ENCODE peak calls at places on chromosomes 1 and 21, in five cellular contexts. One of them, this sample, is unnamed. For H3K4me1, the result is how much of the 10 kb centered on the place peaks cover.

GRCh38 chr1:229430761-229431269 is 3.1 kb downstream of the ACTA1 start:
- DNase-seq in pancreas: peak
- DNase-seq in transverse colon: peak
- DNase-seq in fibroblast of lung: peak
- DNase-seq in cardiac muscle cell: peak
- DNase-seq in this sample: peak

GRCh38 chr1:212680691-212681090 is 18.9 kb downstream of the BATF3 start:
- DNase-seq in fibroblast of lung: no peak
- DNase-seq in transverse colon: no peak
- DNase-seq in cardiac muscle cell: no peak
- DNase-seq in pancreas: no peak
- DNase-seq in this sample: peak

GRCh38 chr1:211334986-211335385 is 8.4 kb downstream of the TRAF5 start:
- DNase-seq in transverse colon: no peak
- DNase-seq in cardiac muscle cell: no peak
- DNase-seq in fibroblast of lung: no peak
- DNase-seq in pancreas: no peak
- DNase-seq in this sample: no peak

GRCh38 chr1:221396526-221396925 is 345.4 kb downstream of the DUSP10 start:
- DNase-seq in transverse colon: no peak
- DNase-seq in cardiac muscle cell: no peak
- DNase-seq in fibroblast of lung: no peak
- DNase-seq in pancreas: no peak
- DNase-seq in this sample: no peak

GRCh38 chr1:160567858-160568682 is 11.2 kb downstream of the CD84 start:
- DNase-seq in pancreas: no peak
- DNase-seq in cardiac muscle cell: no peak
- DNase-seq in transverse colon: peak
- DNase-seq in fibroblast of lung: no peak
- DNase-seq in this sample: no peak

GRCh38 chr1:229018674-229019295 is 252.1 kb upstream of the RAB4A start:
- DNase-seq in pancreas: no peak
- DNase-seq in fibroblast of lung: no peak
- DNase-seq in transverse colon: no peak
- DNase-seq in cardiac muscle cell: no peak
- DNase-seq in this sample: no peak

GRCh38 chr1:7408771-7409150 is 362.3 kb upstream of the VAMP3 start:
- DNase-seq in cardiac muscle cell: no peak
- DNase-seq in pancreas: no peak
- DNase-seq in transverse colon: no peak
- DNase-seq in fibroblast of lung: no peak
- DNase-seq in this sample: no peak

GRCh38 chr1:35069746-35070145 is 9.4 kb upstream of the ZMYM1 start:
- DNase-seq in cardiac muscle cell: no peak
- DNase-seq in fibroblast of lung: no peak
- DNase-seq in transverse colon: no peak
- DNase-seq in pancreas: no peak
- DNase-seq in this sample: no peak

GRCh38 chr21:44758141-44758561 is 43.5 kb downstream of the UBE2G2 start:
- DNase-seq in transverse colon: no peak
- DNase-seq in cardiac muscle cell: no peak
- DNase-seq in pancreas: no peak
- DNase-seq in fibroblast of lung: no peak
- DNase-seq in this sample: no peak

GRCh38 chr1:173341307-173341706 is 134.2 kb upstream of the TNFSF4 start:
- DNase-seq in cardiac muscle cell: no peak
- DNase-seq in pancreas: no peak
- DNase-seq in transverse colon: no peak
- DNase-seq in fibroblast of lung: peak
- DNase-seq in this sample: no peak

GRCh38 chr1:156319664-156320063 is 18.4 kb downstream of the CCT3 start:
- DNase-seq in cardiac muscle cell: peak
- DNase-seq in fibroblast of lung: peak
- DNase-seq in transverse colon: no peak
- DNase-seq in pancreas: no peak
- DNase-seq in this sample: no peak

GRCh38 chr21:31630062-31630711 is 29.3 kb upstream of the SOD1 start:
- DNase-seq in cardiac muscle cell: no peak
- DNase-seq in fibroblast of lung: peak
- DNase-seq in pancreas: no peak
- DNase-seq in transverse colon: no peak
- DNase-seq in this sample: no peak

GRCh38 chr1:90381598-90381997 is 335.5 kb downstream of the BARHL2 start:
- DNase-seq in transverse colon: no peak
- DNase-seq in cardiac muscle cell: no peak
- DNase-seq in fibroblast of lung: no peak
- DNase-seq in pancreas: no peak
- DNase-seq in this sample: no peak

DNA sequence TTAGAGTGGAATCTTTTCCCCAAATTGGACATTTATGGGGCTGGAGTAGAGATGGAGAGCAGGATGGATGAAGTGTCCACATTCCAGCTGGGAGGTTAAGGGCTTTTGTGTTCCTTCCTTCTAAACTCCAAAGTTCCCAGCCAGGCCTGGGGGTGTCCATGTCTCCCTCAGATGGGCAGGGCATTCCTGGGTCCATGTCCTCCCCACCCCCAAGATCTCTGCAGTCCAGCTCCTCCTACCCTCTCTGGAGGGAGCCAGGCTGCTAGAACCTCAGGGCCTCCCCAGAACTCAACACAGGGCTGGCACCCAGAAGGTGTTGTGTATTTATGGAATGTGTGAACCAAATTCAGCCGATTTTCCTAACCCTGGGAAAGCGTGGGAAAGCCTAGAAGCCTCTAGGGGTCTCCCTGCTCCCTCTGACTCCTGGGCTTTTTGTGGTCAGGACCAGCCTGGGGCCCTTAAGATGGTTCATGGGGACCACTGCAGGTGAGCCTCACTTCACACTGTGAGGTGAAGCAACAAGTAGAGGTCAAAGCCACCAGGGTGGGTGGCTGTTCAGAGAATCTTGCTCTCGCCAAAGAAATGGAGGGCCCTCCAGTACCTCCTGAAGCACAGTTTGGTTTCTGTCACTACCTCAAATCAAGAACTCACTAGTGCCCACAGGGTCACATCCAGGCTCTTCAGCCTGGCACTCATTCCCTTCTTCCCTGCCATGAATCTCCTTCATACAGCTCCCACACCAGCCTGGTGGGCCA is 54.8 kb downstream of the GLIS1 start:
- DNase-seq in fibroblast of lung: no peak
- DNase-seq in cardiac muscle cell: peak
- DNase-seq in transverse colon: no peak
- DNase-seq in pancreas: no peak
- DNase-seq in this sample: peak
- TF ChIP-seq CTCF in fibroblast of lung: no peak
- TF ChIP-seq CTCF in cardiac muscle cell: peak
- TF ChIP-seq CTCF in transverse colon: no peak
- TF ChIP-seq CTCF in pancreas: no peak
- TF ChIP-seq CTCF in this sample: no peak

GRCh38 chr1:175191654-175192053 is 922 bp downstream of the KIAA0040 start:
- DNase-seq in fibroblast of lung: no peak
- DNase-seq in transverse colon: peak
- DNase-seq in cardiac muscle cell: no peak
- DNase-seq in pancreas: no peak
- DNase-seq in this sample: no peak

GRCh38 chr1:175193339-175193950 is 869 bp upstream of the KIAA0040 start:
- DNase-seq in transverse colon: no peak
- DNase-seq in fibroblast of lung: no peak
- DNase-seq in cardiac muscle cell: no peak
- DNase-seq in pancreas: no peak
- DNase-seq in this sample: no peak

GRCh38 chr1:175192630-175193338 is at the start of gene KIAA0040:
- DNase-seq in cardiac muscle cell: peak
- DNase-seq in transverse colon: peak
- DNase-seq in pancreas: peak
- DNase-seq in fibroblast of lung: no peak
- DNase-seq in this sample: peak

GRCh38 chr1:175195281-175195680 is 2.7 kb upstream of the KIAA0040 start:
- DNase-seq in pancreas: no peak
- DNase-seq in cardiac muscle cell: no peak
- DNase-seq in transverse colon: no peak
- DNase-seq in fibroblast of lung: no peak
- DNase-seq in this sample: no peak

GRCh38 chr1:175192111-175192629 is 406 bp downstream of the KIAA0040 start:
- DNase-seq in pancreas: peak
- DNase-seq in transverse colon: peak
- DNase-seq in fibroblast of lung: no peak
- DNase-seq in cardiac muscle cell: peak
- DNase-seq in this sample: peak
- H3K4me1 ChIP-seq in pancreas: under half
- H3K4me1 ChIP-seq in transverse colon: under half
- H3K4me1 ChIP-seq in fibroblast of lung: under half
- H3K4me1 ChIP-seq in cardiac muscle cell: under half
- H3K4me1 ChIP-seq in this sample: under half

GRCh38 chr1:150235436-150235851 is 468 bp downstream of the ANP32E start:
- DNase-seq in fibroblast of lung: no peak
- DNase-seq in pancreas: no peak
- DNase-seq in transverse colon: peak
- DNase-seq in cardiac muscle cell: peak
- DNase-seq in this sample: no peak
- TF ChIP-seq CTCF in fibroblast of lung: no peak
- TF ChIP-seq CTCF in pancreas: no peak
- TF ChIP-seq CTCF in transverse colon: no peak
- TF ChIP-seq CTCF in cardiac muscle cell: no peak
- TF ChIP-seq CTCF in this sample: no peak

DNA sequence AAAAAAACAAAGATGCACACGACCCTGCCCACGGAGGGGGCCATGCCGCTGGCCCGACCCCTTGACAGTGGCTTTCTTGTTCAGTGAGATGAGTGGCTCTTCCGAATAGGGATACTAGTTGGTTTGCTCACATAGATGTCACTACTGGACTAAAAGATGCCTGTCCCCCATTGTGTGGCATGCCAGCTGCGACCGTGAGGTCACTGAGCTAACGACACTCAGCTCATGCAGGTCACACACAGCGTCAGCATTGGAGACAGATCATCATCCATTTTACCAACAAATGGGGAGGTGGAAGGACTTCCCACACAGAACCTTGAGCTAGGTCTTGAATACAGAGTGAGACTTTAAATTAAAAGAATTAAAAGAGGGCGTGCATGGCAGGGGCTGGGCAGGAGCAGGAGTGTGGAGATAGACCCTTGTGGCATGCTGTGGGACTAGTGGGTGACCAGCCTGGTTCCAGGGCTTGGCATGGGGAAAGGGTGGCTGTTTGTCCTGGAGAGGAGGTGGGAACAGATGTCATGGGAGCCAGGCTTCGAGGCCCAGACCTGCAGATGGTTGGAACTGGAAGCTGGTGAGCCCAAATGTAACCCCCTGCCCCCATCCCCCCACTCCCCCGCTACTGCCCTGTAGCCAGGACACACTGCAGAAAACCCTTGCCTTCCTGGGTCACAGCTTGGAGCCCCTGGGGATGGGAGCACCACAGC is 12.4 kb downstream of the SLC1A7 start:
- DNase-seq in transverse colon: no peak
- DNase-seq in fibroblast of lung: no peak
- DNase-seq in pancreas: no peak
- DNase-seq in cardiac muscle cell: no peak
- DNase-seq in this sample: no peak
- H3K4me1 ChIP-seq in transverse colon: under half
- H3K4me1 ChIP-seq in fibroblast of lung: under half
- H3K4me1 ChIP-seq in pancreas: under half
- H3K4me1 ChIP-seq in cardiac muscle cell: under half
- H3K4me1 ChIP-seq in this sample: under half

DNA sequence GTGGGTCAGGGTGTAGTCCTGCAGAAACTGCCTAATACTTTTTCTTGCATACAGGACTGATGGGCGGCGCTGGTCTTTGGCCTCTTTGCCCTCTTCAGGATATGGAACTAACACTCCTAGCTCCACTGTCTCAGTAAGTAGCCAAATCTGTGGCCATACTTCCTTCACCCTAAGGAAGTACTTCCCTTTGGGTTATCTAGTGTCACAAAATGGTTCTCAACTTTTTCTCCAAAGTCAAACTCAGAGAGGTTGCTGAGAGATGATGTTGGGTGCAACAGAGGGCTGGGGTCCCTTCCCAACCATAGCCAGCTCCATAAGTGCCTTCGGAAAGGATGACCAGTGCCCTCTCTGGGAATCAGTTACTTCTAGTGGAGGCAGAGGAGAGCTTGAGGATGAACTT is 129.7 kb downstream of the PIK3R3 start:
- DNase-seq in fibroblast of lung: no peak
- DNase-seq in cardiac muscle cell: no peak
- DNase-seq in transverse colon: no peak
- DNase-seq in pancreas: no peak
- DNase-seq in this sample: no peak
- TF ChIP-seq CTCF in fibroblast of lung: no peak
- TF ChIP-seq CTCF in cardiac muscle cell: no peak
- TF ChIP-seq CTCF in transverse colon: no peak
- TF ChIP-seq CTCF in pancreas: no peak
- TF ChIP-seq CTCF in this sample: no peak

GRCh38 chr1:206002160-206002559 is 1.0 kb downstream of the RAB7B start:
- DNase-seq in transverse colon: no peak
- DNase-seq in cardiac muscle cell: no peak
- DNase-seq in fibroblast of lung: no peak
- DNase-seq in pancreas: no peak
- DNase-seq in this sample: no peak
- H3K4me1 ChIP-seq in transverse colon: under half
- H3K4me1 ChIP-seq in cardiac muscle cell: under half
- H3K4me1 ChIP-seq in fibroblast of lung: under half
- H3K4me1 ChIP-seq in pancreas: under half
- H3K4me1 ChIP-seq in this sample: under half

DNA sequence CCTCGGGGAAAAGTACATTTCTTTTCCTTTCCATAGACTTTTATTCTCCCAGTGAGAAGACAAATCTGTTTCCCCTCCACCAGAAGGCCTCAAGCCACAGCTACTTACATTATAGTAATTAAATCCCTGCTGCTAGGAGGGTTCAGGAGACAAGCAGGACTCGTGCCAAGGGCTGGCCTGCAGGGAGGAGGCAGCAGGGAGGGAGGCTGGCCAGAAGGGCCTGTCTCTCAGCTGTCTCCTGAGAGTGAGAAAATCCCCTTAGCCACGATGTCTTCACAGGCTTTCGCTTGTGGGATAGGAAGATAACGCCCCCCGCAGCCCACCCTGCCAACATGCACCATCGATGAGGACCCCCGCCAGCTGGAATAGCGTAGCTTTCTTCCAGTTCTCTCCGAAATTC is 14.0 kb downstream of the KCNN3 start:
- DNase-seq in transverse colon: no peak
- DNase-seq in fibroblast of lung: no peak
- DNase-seq in cardiac muscle cell: no peak
- DNase-seq in pancreas: no peak
- DNase-seq in this sample: no peak
- TF ChIP-seq CTCF in transverse colon: no peak
- TF ChIP-seq CTCF in fibroblast of lung: no peak
- TF ChIP-seq CTCF in cardiac muscle cell: no peak
- TF ChIP-seq CTCF in pancreas: no peak
- TF ChIP-seq CTCF in this sample: no peak

This sample was measured in Caco-2.